ENCODE peak calls at places on chromosome 21, in six cellular contexts. M is H9, I is H1, O is neuronal stem cell, U is mesenchymal stem cell, Q is trophoblast cell. A is an unnamed sample.

GRCh38 chr21:37568415-37568814 is 201.8 kb downstream of the DYRK1A start:
- DNase-seq in U (no peak), M (no peak), I (no peak), O (no peak), Q (no peak), A (no peak)

GRCh38 chr21:37582613-37583012 is 216.0 kb downstream of the DYRK1A start:
- DNase-seq in M (no peak), U (peak), Q (peak), O (no peak), I (no peak), A (peak)

GRCh38 chr21:43939443-43940328 is 72.4 kb upstream of the TRAPPC10 start:
- DNase-seq in Q (no peak), O (no peak), U (no peak), M (peak), I (no peak), A (no peak)

GRCh38 chr21:33302796-33303195 is 22.0 kb upstream of the IFNAR1 start:
- DNase-seq in U (no peak), O (no peak), M (peak), I (no peak), Q (no peak), A (no peak)

GRCh38 chr21:15060776-15061175 is 4.0 kb downstream of the NRIP1 start:
- DNase-seq in M (no peak), U (peak), Q (peak), O (no peak), I (no peak), A (peak)

GRCh38 chr21:17757671-17758070 is 61.5 kb downstream of the C21orf91 start:
- DNase-seq in I (no peak), M (no peak), U (no peak), O (no peak), Q (no peak), A (no peak)

GRCh38 chr21:36909901-36910561 is 56.4 kb downstream of the HLCS start:
- DNase-seq in Q (peak), U (peak), M (no peak), O (no peak), I (no peak), A (peak)

GRCh38 chr21:36613064-36613463 is 85.9 kb upstream of the SIM2 start:
- DNase-seq in I (no peak), M (no peak), Q (no peak), O (no peak), U (no peak), A (peak)

GRCh38 chr21:15140321-15141019 is 75.7 kb upstream of the NRIP1 start:
- DNase-seq in U (no peak), O (no peak), M (no peak), I (no peak), Q (no peak), A (no peak)

GRCh38 chr21:14259669-14260458 is 43.9 kb downstream of the RBM11 start:
- DNase-seq in U (peak), I (no peak), Q (peak), M (no peak), O (peak), A (peak)

GRCh38 chr21:37507716-37508115 is 141.1 kb downstream of the DYRK1A start:
- DNase-seq in M (no peak), Q (no peak), O (no peak), U (no peak), I (no peak), A (no peak)

GRCh38 chr21:41783476-41784150 is 16.8 kb upstream of the RIPK4 start:
- DNase-seq in Q (peak), M (no peak), O (no peak), I (no peak), U (no peak), A (no peak)

GRCh38 chr21:41250519-41250918 is 66.1 kb upstream of the FAM3B start:
- DNase-seq in O (no peak), Q (no peak), U (no peak), I (no peak), M (no peak), A (peak)

GRCh38 chr21:33028759-33029511 is 3.2 kb downstream of the OLIG2 start:
- DNase-seq in M (peak), O (no peak), I (no peak), U (no peak), Q (no peak), A (peak)

GRCh38 chr21:15298306-15298705 is 233.5 kb upstream of the NRIP1 start:
- DNase-seq in Q (no peak), I (no peak), U (peak), O (no peak), M (no peak), A (no peak)

GRCh38 chr21:33480481-33481103 is 818 bp upstream of the TMEM50B start:
- DNase-seq in O (no peak), M (no peak), U (no peak), Q (no peak), I (no peak), A (no peak)

GRCh38 chr21:35705888-35706287 is 354.4 kb downstream of the SETD4 start:
- DNase-seq in I (no peak), O (no peak), U (no peak), Q (no peak), M (no peak), A (no peak)

GRCh38 chr21:25127007-25127406 is 480.3 kb downstream of the MRPL39 start:
- DNase-seq in I (no peak), O (no peak), Q (no peak), U (no peak), M (no peak), A (no peak)

GRCh38 chr21:43944181-43944633 is 67.9 kb upstream of the TRAPPC10 start:
- DNase-seq in I (no peak), Q (no peak), U (no peak), O (no peak), M (no peak), A (no peak)

GRCh38 chr21:37225440-37225839 is 41.7 kb downstream of the VPS26C start:
- DNase-seq in O (no peak), U (no peak), M (no peak), Q (no peak), I (no peak), A (no peak)

GRCh38 chr21:16071082-16071481 is 341.3 kb downstream of the USP25 start:
- DNase-seq in I (no peak), O (no peak), M (no peak), Q (no peak), U (no peak), A (no peak)

GRCh38 chr21:37208056-37208705 is 59.0 kb downstream of the VPS26C start:
- DNase-seq in M (no peak), Q (peak), U (no peak), I (no peak), O (no peak), A (no peak)

GRCh38 chr21:41326414-41327080 is 9.9 kb downstream of the FAM3B start:
- DNase-seq in I (no peak), O (no peak), U (no peak), M (no peak), Q (no peak), A (no peak)

GRCh38 chr21:36542312-36543101 is 62.6 kb upstream of the CLDN14 start:
- DNase-seq in U (no peak), M (peak), Q (peak), O (no peak), I (peak), A (no peak)

GRCh38 chr21:16979574-16979973 is 533.3 kb upstream of the CXADR start:
- DNase-seq in I (no peak), O (no peak), U (no peak), Q (no peak), M (no peak), A (no peak)

GRCh38 chr21:16563795-16564194 is 834.0 kb downstream of the USP25 start:
- DNase-seq in U (no peak), O (peak), I (peak), Q (peak), M (peak), A (no peak)

GRCh38 chr21:37560385-37560784 is 193.8 kb downstream of the DYRK1A start:
- DNase-seq in M (no peak), Q (no peak), I (no peak), O (no peak), U (no peak), A (no peak)

GRCh38 chr21:27734146-27734545 is 767.3 kb upstream of the ADAMTS5 start:
- DNase-seq in U (peak), I (no peak), Q (no peak), O (no peak), M (no peak), A (peak)

GRCh38 chr21:21019681-21020080 is 21.5 kb downstream of the NCAM2 start:
- DNase-seq in I (no peak), Q (no peak), M (no peak), U (peak), O (no peak), A (peak)

GRCh38 chr21:33257404-33257803 is 8.8 kb upstream of the IL10RB start:
- DNase-seq in U (no peak), M (no peak), O (no peak), I (no peak), Q (peak), A (no peak)

GRCh38 chr21:14880922-14881321 is 183.9 kb downstream of the NRIP1 start:
- DNase-seq in U (peak), I (no peak), M (no peak), Q (no peak), O (no peak), A (peak)

GRCh38 chr21:18725653-18726052 is 322.1 kb upstream of the TMPRSS15 start:
- DNase-seq in Q (no peak), I (no peak), U (no peak), O (no peak), M (peak), A (no peak)

GRCh38 chr21:41665766-41666595 is 100.9 kb downstream of the RIPK4 start:
- DNase-seq in Q (no peak), M (no peak), U (no peak), I (no peak), O (no peak), A (no peak)

GRCh38 chr21:36330904-36331303 is 10.9 kb downstream of the MORC3 start:
- DNase-seq in Q (peak), M (no peak), U (peak), I (no peak), O (no peak), A (peak)

GRCh38 chr21:36791695-36792451 is 93.0 kb downstream of the SIM2 start:
- DNase-seq in Q (no peak), U (no peak), I (no peak), M (no peak), O (peak), A (no peak)

GRCh38 chr21:24995206-24995605 is 612.1 kb downstream of the MRPL39 start:
- DNase-seq in M (no peak), I (no peak), O (no peak), U (no peak), Q (no peak), A (no peak)

GRCh38 chr21:41411449-41412089 is 14.5 kb upstream of the MX1 start:
- DNase-seq in M (no peak), I (no peak), Q (peak), U (peak), O (no peak), A (no peak)

GRCh38 chr21:14952916-14953315 is 111.9 kb downstream of the NRIP1 start:
- DNase-seq in U (no peak), O (no peak), Q (no peak), I (no peak), M (no peak), A (no peak)

GRCh38 chr21:41805643-41806042 is 38.8 kb upstream of the RIPK4 start:
- DNase-seq in Q (no peak), I (no peak), M (no peak), O (no peak), U (no peak), A (no peak)

GRCh38 chr21:31905444-31906400 is 32.9 kb downstream of the HUNK start:
- DNase-seq in O (no peak), I (no peak), Q (no peak), M (no peak), U (no peak), A (peak)
- H4K91ac ChIP-seq in O (no peak), I (no peak), Q (no peak), M (no peak), U (no peak), A (peak)

DNA sequence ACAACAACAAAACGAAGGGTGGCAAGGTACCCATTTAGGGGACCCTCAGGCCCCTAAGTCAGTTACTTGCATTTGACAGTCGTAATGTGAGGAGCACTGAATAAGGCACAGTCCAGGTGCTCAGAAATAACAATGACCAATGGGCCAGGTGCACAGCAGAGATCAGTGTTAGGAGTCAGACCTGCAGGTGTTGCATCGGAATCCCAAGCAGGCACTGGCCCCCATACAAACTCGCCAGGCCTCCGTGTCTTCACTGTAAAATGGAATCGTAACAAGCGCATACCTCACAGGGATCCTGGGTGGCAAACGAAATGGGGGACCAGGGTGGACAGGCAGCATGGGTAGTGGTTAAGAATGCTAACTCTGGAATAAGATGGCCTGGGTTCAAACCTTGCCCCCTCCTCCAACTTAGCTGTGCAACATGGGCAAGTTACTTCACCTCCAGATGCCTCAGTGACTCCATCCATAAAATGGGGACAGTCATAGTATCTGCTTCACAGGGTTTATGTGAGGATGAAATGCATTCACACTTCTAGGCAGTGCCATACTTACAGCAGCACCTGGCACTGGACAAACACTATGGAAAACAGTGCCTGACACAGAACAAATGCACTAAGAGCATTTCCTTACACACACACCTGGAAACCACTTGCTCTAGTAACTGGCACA is 20.2 kb downstream of the RCAN1 start:
- DNase-seq in O (no peak), I (no peak), M (no peak), U (no peak), Q (peak), A (no peak)
- H4K91ac ChIP-seq in O (no peak), I (no peak), M (no peak), U (no peak), Q (peak), A (no peak)

DNA sequence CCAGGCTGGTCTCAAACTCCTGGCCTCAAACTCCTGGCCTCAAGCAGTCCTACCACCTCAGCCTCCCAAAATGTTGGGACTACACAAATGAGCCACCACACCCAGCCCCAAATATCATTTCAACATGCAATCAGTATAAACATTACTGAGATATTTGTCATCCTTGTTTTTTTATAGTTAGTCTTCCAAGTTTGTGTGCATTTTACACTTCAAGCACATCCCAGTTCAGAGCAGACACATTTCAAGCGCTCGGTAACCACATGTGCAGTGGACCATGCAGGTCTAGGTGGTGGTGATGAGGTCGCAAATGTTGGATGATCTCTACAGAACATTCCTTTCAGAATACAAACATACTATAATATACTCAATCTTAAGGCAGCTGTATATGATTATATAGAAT is 23.8 kb upstream of the APP start:
- DNase-seq in O (no peak), Q (no peak), I (no peak), U (no peak), M (no peak), A (no peak)
- H4K91ac ChIP-seq in O (no peak), Q (no peak), I (no peak), U (no peak), M (no peak), A (no peak)

GRCh38 chr21:26273686-26274313 is 103.2 kb upstream of the APP start:
- DNase-seq in M (no peak), U (no peak), O (no peak), I (no peak), Q (no peak), A (no peak)
- H4K91ac ChIP-seq in M (no peak), U (no peak), O (no peak), I (no peak), Q (no peak), A (no peak)

GRCh38 chr21:31576428-31576827 is 83.1 kb upstream of the SOD1 start:
- DNase-seq in M (no peak), O (no peak), I (no peak), U (no peak), Q (no peak), A (no peak)
- H4K91ac ChIP-seq in M (no peak), O (no peak), I (no peak), U (no peak), Q (no peak), A (no peak)

GRCh38 chr21:38735807-38736206 is 69.9 kb upstream of the ETS2 start:
- DNase-seq in M (no peak), I (no peak), Q (no peak), U (no peak), O (no peak), A (no peak)
- H4K91ac ChIP-seq in M (no peak), I (no peak), Q (no peak), U (no peak), O (no peak), A (peak)

DNA sequence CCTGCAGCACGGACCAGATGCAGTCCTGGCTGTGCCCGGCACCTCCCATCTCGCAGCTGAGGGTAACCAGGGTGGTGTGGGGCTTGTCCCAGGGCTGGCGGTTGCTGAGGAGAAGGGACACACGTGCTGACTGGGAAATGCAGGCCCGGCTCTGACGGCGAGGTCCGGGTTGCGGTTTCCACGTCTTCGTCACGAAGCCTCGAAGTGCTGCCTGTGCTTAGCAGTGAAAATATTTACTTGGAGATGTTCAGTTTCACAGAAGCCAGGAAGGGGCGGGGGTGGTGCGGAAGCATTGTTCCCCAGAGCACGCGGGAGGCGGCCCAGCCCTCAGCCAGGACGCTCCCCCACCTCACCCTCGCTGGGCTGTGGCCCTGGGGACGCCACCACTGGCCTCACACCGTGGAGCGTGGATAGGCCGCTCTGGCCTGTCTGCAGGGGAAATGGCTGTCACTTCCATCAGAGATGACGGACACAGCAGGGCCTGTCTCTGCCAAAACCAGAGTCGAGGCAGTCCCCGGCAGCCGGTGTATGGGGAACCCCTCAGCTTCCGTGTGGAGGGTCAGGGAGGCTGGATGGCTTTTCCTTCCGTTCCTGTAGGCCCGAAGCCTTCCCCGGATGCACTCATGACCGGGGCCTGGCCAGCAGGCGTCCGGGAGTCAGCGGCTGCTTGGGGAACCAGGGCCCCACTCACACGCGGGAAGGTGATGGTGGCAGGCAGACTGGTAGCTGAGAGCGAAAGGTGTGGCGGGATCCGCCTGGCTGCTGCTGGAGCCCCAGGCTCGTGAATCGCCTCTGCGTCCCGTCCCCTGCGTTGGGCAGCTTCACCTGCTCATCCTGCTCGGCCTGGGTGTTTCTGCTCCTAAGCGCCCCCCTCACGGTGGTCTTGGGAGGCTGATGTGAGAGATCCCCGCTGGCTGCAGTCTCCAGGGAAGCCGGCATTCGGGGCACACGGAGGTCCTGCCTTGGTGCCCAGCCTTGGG is 14.7 kb upstream of the POFUT2 start:
- DNase-seq in M (no peak), U (no peak), O (no peak), I (no peak), Q (no peak), A (no peak)
- H4K91ac ChIP-seq in M (no peak), U (peak), O (no peak), I (peak), Q (peak), A (no peak)

DNA sequence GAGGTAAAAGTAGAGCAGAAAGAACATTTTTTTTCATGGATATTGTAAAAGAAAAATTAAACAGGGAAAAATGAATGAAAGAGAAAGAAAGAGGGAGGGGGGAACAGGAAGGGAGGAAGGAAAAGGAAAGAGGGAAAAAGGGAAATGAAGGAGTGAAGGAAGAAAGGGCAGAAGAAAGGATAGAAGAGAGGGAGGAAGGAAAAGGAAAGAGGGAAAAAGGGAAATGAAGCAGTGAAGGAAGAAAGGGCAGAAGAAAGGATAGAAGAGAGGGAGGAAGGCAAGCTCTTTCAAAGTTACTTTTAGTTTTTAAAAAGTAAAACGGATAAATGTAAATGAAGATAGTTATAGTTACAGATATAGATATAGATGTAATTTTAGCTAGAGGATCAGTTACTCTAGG is 1676.7 kb downstream of the MRPL39 start:
- DNase-seq in I (no peak), M (no peak), Q (no peak), U (no peak), O (no peak), A (no peak)
- H4K91ac ChIP-seq in I (no peak), M (no peak), Q (no peak), U (no peak), O (no peak), A (no peak)

GRCh38 chr21:30166171-30166570 is 434 bp downstream of the CLDN17 start:
- DNase-seq in M (no peak), U (no peak), Q (no peak), I (no peak), O (no peak), A (no peak)
- H4K91ac ChIP-seq in M (no peak), U (no peak), Q (no peak), I (no peak), O (no peak), A (no peak)

GRCh38 chr21:42859891-42860230 is 19.5 kb downstream of the WDR4 start:
- DNase-seq in U (no peak), M (no peak), Q (no peak), O (no peak), I (no peak), A (no peak)
- H4K91ac ChIP-seq in U (no peak), M (no peak), Q (no peak), O (no peak), I (no peak), A (no peak)

A was measured in IMR-90.